ENCODE peak calls at places on chromosomes 2 and 18, in four cellular contexts. A is pancreas, H is COR-L47, T is fibroblast of lung. F is an unnamed sample.

GRCh38 chr2:185676316-185676715 is 62.3 kb upstream of the FSIP2 start:
- DNase-seq in A (no peak), H (no peak), T (no peak), F (no peak)

GRCh38 chr2:156340818-156341481 is 8.4 kb upstream of the NR4A2 start:
- DNase-seq in A (peak), H (peak), T (peak), F (no peak)

GRCh38 chr2:9327873-9328352 is 95.4 kb downstream of the ITGB1BP1 start:
- DNase-seq in A (no peak), H (no peak), T (peak), F (no peak)

GRCh38 chr18:45935591-45936335 is 31.4 kb downstream of the EPG5 start:
- DNase-seq in A (no peak), H (no peak), T (peak), F (peak)

GRCh38 chr2:73343992-73344391 is 41.6 kb upstream of the ALMS1 start:
- DNase-seq in A (no peak), H (no peak), T (no peak), F (no peak)

GRCh38 chr18:59814872-59815271 is 84.9 kb upstream of the PMAIP1 start:
- DNase-seq in A (no peak), H (no peak), T (peak), F (peak)

GRCh38 chr2:189305291-189305943 is 125.9 kb upstream of the COL5A2 start:
- DNase-seq in A (no peak), H (no peak), T (no peak), F (no peak)

GRCh38 chr2:200592414-200593075 is 6.7 kb downstream of the AOX1 start:
- DNase-seq in A (no peak), H (no peak), T (peak), F (peak)

GRCh38 chr2:240121675-240122074 is 14.4 kb downstream of the COPS9 start:
- DNase-seq in A (peak), H (no peak), T (no peak), F (no peak)

GRCh38 chr2:29405707-29406106 is 290.5 kb downstream of the CLIP4 start:
- DNase-seq in A (no peak), H (no peak), T (no peak), F (no peak)

GRCh38 chr18:76686737-76687231 is 135.6 kb upstream of the ZNF236 start:
- DNase-seq in A (no peak), H (peak), T (peak), F (peak)

GRCh38 chr2:49836017-49836416 is 681.7 kb upstream of the FSHR start:
- DNase-seq in A (no peak), H (no peak), T (no peak), F (no peak)

GRCh38 chr2:209648714-209649113 is 122.9 kb upstream of the UNC80 start:
- DNase-seq in A (no peak), H (no peak), T (peak), F (no peak)

GRCh38 chr2:221104391-221104811 is 467.7 kb downstream of the EPHA4 start:
- DNase-seq in A (peak), H (peak), T (peak), F (no peak)

GRCh38 chr2:190791347-190791982 is 89.2 kb upstream of the GLS start:
- DNase-seq in A (no peak), H (peak), T (peak), F (peak)

GRCh38 chr2:88690591-88691338 is 708 bp upstream of the RPIA start:
- DNase-seq in A (peak), H (no peak), T (no peak), F (no peak)

GRCh38 chr2:20419007-20419576 is 27.8 kb upstream of the RHOB start:
- DNase-seq in A (no peak), H (no peak), T (peak), F (no peak)

GRCh38 chr2:120305296-120305695 is 40.6 kb upstream of the INHBB start:
- DNase-seq in A (no peak), H (peak), T (peak), F (no peak)